ENCODE peak calls at places on chromosomes 1 and 21, in eight cellular contexts. One of them, this sample, is unnamed.

GRCh38 chr1:97070366-97070765 is 348.8 kb downstream of the PTBP2 start:
- DNase-seq in right atrium auricular region: no peak
- DNase-seq in lower leg skin: no peak
- DNase-seq in BJ: no peak
- DNase-seq in fibroblast of lung: peak
- DNase-seq in fibroblast of pulmonary artery: peak
- DNase-seq in AG04450: peak
- DNase-seq in right lobe of liver: no peak
- DNase-seq in this sample: no peak

GRCh38 chr1:223700388-223700918 is 11.9 kb upstream of the CAPN2 start:
- DNase-seq in lower leg skin: no peak
- DNase-seq in right atrium auricular region: no peak
- DNase-seq in right lobe of liver: no peak
- DNase-seq in fibroblast of pulmonary artery: peak
- DNase-seq in AG04450: no peak
- DNase-seq in BJ: no peak
- DNase-seq in fibroblast of lung: peak
- DNase-seq in this sample: no peak

GRCh38 chr1:10671551-10672375 is 124.7 kb downstream of the CASZ1 start:
- DNase-seq in right atrium auricular region: no peak
- DNase-seq in lower leg skin: no peak
- DNase-seq in fibroblast of pulmonary artery: no peak
- DNase-seq in fibroblast of lung: no peak
- DNase-seq in AG04450: no peak
- DNase-seq in right lobe of liver: no peak
- DNase-seq in BJ: no peak
- DNase-seq in this sample: no peak

GRCh38 chr1:216766633-216767325 is 43.5 kb upstream of the ESRRG start:
- DNase-seq in fibroblast of lung: peak
- DNase-seq in AG04450: no peak
- DNase-seq in BJ: no peak
- DNase-seq in right atrium auricular region: no peak
- DNase-seq in lower leg skin: no peak
- DNase-seq in fibroblast of pulmonary artery: no peak
- DNase-seq in right lobe of liver: no peak
- DNase-seq in this sample: no peak

GRCh38 chr21:45281411-45282282 is 6.0 kb downstream of the POFUT2 start:
- DNase-seq in fibroblast of lung: no peak
- DNase-seq in fibroblast of pulmonary artery: no peak
- DNase-seq in right atrium auricular region: no peak
- DNase-seq in lower leg skin: no peak
- DNase-seq in right lobe of liver: peak
- DNase-seq in AG04450: no peak
- DNase-seq in BJ: no peak
- DNase-seq in this sample: no peak

GRCh38 chr1:153612755-153613331 is at the start of gene S100A16:
- DNase-seq in fibroblast of lung: peak
- DNase-seq in lower leg skin: peak
- DNase-seq in AG04450: no peak
- DNase-seq in BJ: no peak
- DNase-seq in right lobe of liver: peak
- DNase-seq in fibroblast of pulmonary artery: peak
- DNase-seq in right atrium auricular region: peak
- DNase-seq in this sample: no peak

GRCh38 chr1:38028671-38029070 is 16.1 kb downstream of the UTP11 start:
- DNase-seq in AG04450: no peak
- DNase-seq in right lobe of liver: no peak
- DNase-seq in fibroblast of lung: no peak
- DNase-seq in right atrium auricular region: no peak
- DNase-seq in BJ: no peak
- DNase-seq in lower leg skin: no peak
- DNase-seq in fibroblast of pulmonary artery: no peak
- DNase-seq in this sample: no peak

GRCh38 chr1:185279571-185279970 is 37.5 kb downstream of the IVNS1ABP start:
- DNase-seq in fibroblast of pulmonary artery: peak
- DNase-seq in BJ: no peak
- DNase-seq in right lobe of liver: no peak
- DNase-seq in AG04450: no peak
- DNase-seq in right atrium auricular region: no peak
- DNase-seq in lower leg skin: no peak
- DNase-seq in fibroblast of lung: peak
- DNase-seq in this sample: no peak

GRCh38 chr1:173823776-173824314 is 628 bp upstream of the DARS2 start:
- DNase-seq in right lobe of liver: no peak
- DNase-seq in fibroblast of pulmonary artery: no peak
- DNase-seq in right atrium auricular region: no peak
- DNase-seq in AG04450: peak
- DNase-seq in BJ: no peak
- DNase-seq in lower leg skin: no peak
- DNase-seq in fibroblast of lung: no peak
- DNase-seq in this sample: peak

GRCh38 chr21:44199448-44199847 is 41.3 kb downstream of the ICOSLG start:
- DNase-seq in BJ: no peak
- DNase-seq in fibroblast of lung: no peak
- DNase-seq in fibroblast of pulmonary artery: no peak
- DNase-seq in right lobe of liver: peak
- DNase-seq in right atrium auricular region: no peak
- DNase-seq in AG04450: no peak
- DNase-seq in lower leg skin: no peak
- DNase-seq in this sample: no peak

GRCh38 chr1:25989860-25990650 is 7.8 kb downstream of the PAFAH2 start:
- DNase-seq in AG04450: no peak
- DNase-seq in lower leg skin: no peak
- DNase-seq in BJ: no peak
- DNase-seq in fibroblast of pulmonary artery: no peak
- DNase-seq in fibroblast of lung: no peak
- DNase-seq in right lobe of liver: no peak
- DNase-seq in right atrium auricular region: no peak
- DNase-seq in this sample: no peak

GRCh38 chr1:241485145-241485544 is 34.4 kb downstream of the FH start:
- DNase-seq in lower leg skin: no peak
- DNase-seq in fibroblast of lung: no peak
- DNase-seq in right atrium auricular region: no peak
- DNase-seq in AG04450: no peak
- DNase-seq in fibroblast of pulmonary artery: no peak
- DNase-seq in right lobe of liver: no peak
- DNase-seq in BJ: no peak
- DNase-seq in this sample: no peak
- H3K4me3 ChIP-seq in lower leg skin: no peak
- H3K4me3 ChIP-seq in fibroblast of lung: no peak
- H3K4me3 ChIP-seq in right atrium auricular region: no peak
- H3K4me3 ChIP-seq in AG04450: no peak
- H3K4me3 ChIP-seq in fibroblast of pulmonary artery: no peak
- H3K4me3 ChIP-seq in right lobe of liver: no peak
- H3K4me3 ChIP-seq in BJ: no peak
- H3K4me3 ChIP-seq in this sample: no peak

GRCh38 chr21:35398366-35398982 is 349.4 kb upstream of the RUNX1 start:
- DNase-seq in BJ: no peak
- DNase-seq in fibroblast of pulmonary artery: peak
- DNase-seq in right lobe of liver: no peak
- DNase-seq in AG04450: no peak
- DNase-seq in lower leg skin: no peak
- DNase-seq in right atrium auricular region: no peak
- DNase-seq in fibroblast of lung: peak
- DNase-seq in this sample: no peak

GRCh38 chr21:35399002-35399401 is 349.9 kb upstream of the RUNX1 start:
- DNase-seq in right atrium auricular region: no peak
- DNase-seq in lower leg skin: no peak
- DNase-seq in fibroblast of lung: peak
- DNase-seq in AG04450: no peak
- DNase-seq in right lobe of liver: no peak
- DNase-seq in fibroblast of pulmonary artery: no peak
- DNase-seq in BJ: no peak
- DNase-seq in this sample: no peak

GRCh38 chr21:35399706-35400105 is 350.6 kb upstream of the RUNX1 start:
- DNase-seq in lower leg skin: no peak
- DNase-seq in AG04450: no peak
- DNase-seq in fibroblast of lung: no peak
- DNase-seq in BJ: no peak
- DNase-seq in right atrium auricular region: no peak
- DNase-seq in fibroblast of pulmonary artery: no peak
- DNase-seq in right lobe of liver: no peak
- DNase-seq in this sample: no peak

GRCh38 chr21:35401476-35401875 is 352.4 kb upstream of the RUNX1 start:
- DNase-seq in BJ: no peak
- DNase-seq in right lobe of liver: no peak
- DNase-seq in right atrium auricular region: no peak
- DNase-seq in lower leg skin: no peak
- DNase-seq in AG04450: no peak
- DNase-seq in fibroblast of lung: peak
- DNase-seq in fibroblast of pulmonary artery: no peak
- DNase-seq in this sample: no peak

DNA sequence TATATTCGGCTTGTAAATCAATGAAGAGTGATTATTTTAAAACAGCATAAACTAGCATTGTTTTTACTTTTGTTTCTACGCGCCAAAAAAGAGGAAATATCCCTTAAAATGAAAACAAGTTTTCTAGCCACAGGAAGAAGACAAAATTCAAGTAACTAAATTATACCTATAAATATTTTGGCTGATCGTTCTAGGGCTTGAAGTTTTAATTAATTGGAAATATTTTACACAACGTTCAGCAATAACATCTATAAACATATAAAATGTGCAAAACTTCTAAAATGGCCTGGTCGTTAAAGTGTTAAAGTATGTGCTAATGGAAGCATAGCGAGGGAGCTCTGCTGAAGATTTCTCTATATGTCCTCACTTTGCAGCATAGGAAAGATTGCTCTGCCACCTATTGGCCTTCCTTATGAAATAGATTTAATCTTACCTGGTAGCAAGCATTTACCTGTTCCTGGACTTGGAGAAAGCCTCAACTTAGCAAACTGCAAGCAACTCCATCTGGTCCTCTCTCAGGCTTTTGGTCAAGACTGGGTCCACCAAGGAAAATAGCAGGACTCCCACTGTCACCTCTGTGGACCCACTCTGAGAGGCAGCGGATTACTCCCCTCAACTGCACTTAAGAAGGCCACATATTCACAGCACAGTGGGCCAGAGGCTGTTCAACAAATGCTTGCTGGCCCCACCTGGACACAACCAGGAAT is 351.3 kb upstream of the RUNX1 start:
- DNase-seq in AG04450: peak
- DNase-seq in right lobe of liver: no peak
- DNase-seq in BJ: no peak
- DNase-seq in fibroblast of lung: peak
- DNase-seq in right atrium auricular region: no peak
- DNase-seq in lower leg skin: peak
- DNase-seq in fibroblast of pulmonary artery: peak
- DNase-seq in this sample: peak
- TF ChIP-seq CTCF in AG04450: peak
- TF ChIP-seq CTCF in right lobe of liver: peak
- TF ChIP-seq CTCF in BJ: peak
- TF ChIP-seq CTCF in fibroblast of lung: peak
- TF ChIP-seq CTCF in right atrium auricular region: peak
- TF ChIP-seq CTCF in lower leg skin: no peak
- TF ChIP-seq CTCF in fibroblast of pulmonary artery: peak
- TF ChIP-seq CTCF in this sample: peak

GRCh38 chr1:23899070-23899469 is 14.1 kb downstream of the CNR2 start:
- DNase-seq in right atrium auricular region: no peak
- DNase-seq in AG04450: no peak
- DNase-seq in lower leg skin: no peak
- DNase-seq in fibroblast of pulmonary artery: no peak
- DNase-seq in fibroblast of lung: no peak
- DNase-seq in BJ: no peak
- DNase-seq in right lobe of liver: no peak
- DNase-seq in this sample: no peak
- H3K4me3 ChIP-seq in right atrium auricular region: no peak
- H3K4me3 ChIP-seq in AG04450: no peak
- H3K4me3 ChIP-seq in lower leg skin: no peak
- H3K4me3 ChIP-seq in fibroblast of pulmonary artery: no peak
- H3K4me3 ChIP-seq in fibroblast of lung: no peak
- H3K4me3 ChIP-seq in BJ: no peak
- H3K4me3 ChIP-seq in right lobe of liver: no peak
- H3K4me3 ChIP-seq in this sample: no peak

GRCh38 chr21:31566061-31566460 is 93.4 kb upstream of the SOD1 start:
- DNase-seq in fibroblast of lung: no peak
- DNase-seq in AG04450: no peak
- DNase-seq in BJ: no peak
- DNase-seq in fibroblast of pulmonary artery: peak
- DNase-seq in lower leg skin: no peak
- DNase-seq in right lobe of liver: no peak
- DNase-seq in right atrium auricular region: no peak
- DNase-seq in this sample: no peak
- TF ChIP-seq CTCF in fibroblast of lung: peak
- TF ChIP-seq CTCF in AG04450: no peak
- TF ChIP-seq CTCF in BJ: no peak
- TF ChIP-seq CTCF in fibroblast of pulmonary artery: peak
- TF ChIP-seq CTCF in lower leg skin: no peak
- TF ChIP-seq CTCF in right lobe of liver: no peak
- TF ChIP-seq CTCF in right atrium auricular region: no peak
- TF ChIP-seq CTCF in this sample: peak

DNA sequence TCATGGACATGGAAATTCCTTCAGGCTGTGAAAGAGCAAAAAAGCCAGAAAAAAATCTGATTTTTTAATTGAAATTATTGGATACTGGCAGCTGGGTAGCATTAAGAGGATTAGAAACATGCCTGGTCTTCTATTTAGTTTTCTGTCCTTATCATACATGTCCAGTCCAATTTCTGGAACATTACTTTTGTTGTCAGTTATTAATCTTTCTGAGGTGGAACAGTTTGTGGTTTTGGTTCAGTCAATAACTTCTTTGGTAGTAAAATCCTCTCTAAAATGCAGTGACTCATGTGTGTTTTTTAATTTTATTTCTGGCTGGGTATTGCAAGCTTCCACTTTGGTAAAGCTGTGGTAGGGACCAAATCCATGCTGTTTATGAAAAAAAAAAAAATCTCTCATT is 687.0 kb upstream of the ADGRL2 start:
- DNase-seq in fibroblast of pulmonary artery: peak
- DNase-seq in fibroblast of lung: peak
- DNase-seq in right atrium auricular region: no peak
- DNase-seq in right lobe of liver: no peak
- DNase-seq in AG04450: no peak
- DNase-seq in BJ: peak
- DNase-seq in lower leg skin: no peak
- DNase-seq in this sample: no peak
- H3K4me3 ChIP-seq in fibroblast of pulmonary artery: no peak
- H3K4me3 ChIP-seq in fibroblast of lung: no peak
- H3K4me3 ChIP-seq in right atrium auricular region: no peak
- H3K4me3 ChIP-seq in right lobe of liver: no peak
- H3K4me3 ChIP-seq in AG04450: no peak
- H3K4me3 ChIP-seq in BJ: no peak
- H3K4me3 ChIP-seq in lower leg skin: no peak
- H3K4me3 ChIP-seq in this sample: no peak

GRCh38 chr1:195804547-195804946 is 803.7 kb downstream of the KCNT2 start:
- DNase-seq in lower leg skin: no peak
- DNase-seq in AG04450: no peak
- DNase-seq in fibroblast of lung: no peak
- DNase-seq in BJ: no peak
- DNase-seq in fibroblast of pulmonary artery: no peak
- DNase-seq in right atrium auricular region: no peak
- DNase-seq in right lobe of liver: no peak
- DNase-seq in this sample: no peak
- TF ChIP-seq CTCF in lower leg skin: no peak
- TF ChIP-seq CTCF in AG04450: no peak
- TF ChIP-seq CTCF in fibroblast of lung: no peak
- TF ChIP-seq CTCF in BJ: no peak
- TF ChIP-seq CTCF in fibroblast of pulmonary artery: no peak
- TF ChIP-seq CTCF in right atrium auricular region: no peak
- TF ChIP-seq CTCF in right lobe of liver: no peak
- TF ChIP-seq CTCF in this sample: no peak